ENCODE peak calls at places on chromosomes 1 and 21, in four cellular contexts. Y is mesendoderm, R is NCI-H510A treated with DMSO at 0.1 percent for 48 hours, V is ELR. Q is an unnamed sample.

GRCh38 chr21:41970099-41970391 is 16.2 kb upstream of the C2CD2 start:
- DNase-seq in V (no peak), R (no peak), Y (no peak), Q (no peak)

GRCh38 chr1:202210370-202210769 is 16.8 kb downstream of the LGR6 start:
- DNase-seq in Y (peak; percentile 50), R (peak; percentile 54), V (peak; percentile 48), Q (no peak)

GRCh38 chr1:1626207-1627141 is 5.5 kb upstream of the MMP23B start:
- DNase-seq in Y (no peak), V (no peak), R (no peak), Q (no peak)

GRCh38 chr1:49435291-49435690 is 588.5 kb downstream of the AGBL4 start:
- DNase-seq in R (peak; percentile 69), V (no peak), Y (no peak), Q (no peak)

GRCh38 chr1:228393268-228393699 is 13.4 kb downstream of the TRIM11 start:
- DNase-seq in V (peak; percentile 75), Y (peak; percentile 43), R (peak; percentile 4), Q (peak; percentile 59)

GRCh38 chr1:26828352-26829093 is 2.0 kb downstream of the ZDHHC18 start:
- DNase-seq in V (no peak), Y (no peak), R (no peak), Q (no peak)

GRCh38 chr1:47871799-47872353 is 125.3 kb downstream of the TRABD2B start:
- DNase-seq in Y (no peak), V (peak; percentile 2), R (no peak), Q (no peak)

GRCh38 chr1:12552951-12553921 is 64.8 kb downstream of the DHRS3 start:
- DNase-seq in V (no peak), Y (peak; percentile 45), R (no peak), Q (no peak)

GRCh38 chr1:69567847-69568434 is at the start of gene LRRC7:
- DNase-seq in V (peak; percentile 1), R (peak; percentile 53), Y (peak; percentile 55), Q (no peak)

GRCh38 chr1:111191496-111191895 is 8.9 kb downstream of the DENND2D start:
- DNase-seq in Y (no peak), R (no peak), V (peak; percentile 85), Q (no peak)

GRCh38 chr1:7541629-7542028 is 229.5 kb upstream of the VAMP3 start:
- DNase-seq in R (no peak), Y (no peak), V (no peak), Q (no peak)

GRCh38 chr1:165543651-165544452 is at the start of gene LRRC52:
- DNase-seq in Y (peak; percentile 83), R (peak; percentile 23), V (no peak), Q (no peak)

GRCh38 chr1:94001397-94002045 is 92.3 kb upstream of the GCLM start:
- DNase-seq in R (no peak), Y (no peak), V (no peak), Q (no peak)

GRCh38 chr1:153794671-153795324 is 19.6 kb downstream of the SLC27A3 start:
- DNase-seq in R (no peak), V (no peak), Y (no peak), Q (no peak)

GRCh38 chr1:226586116-226586515 is 37.6 kb downstream of the STUM start:
- DNase-seq in Y (no peak), R (no peak), V (no peak), Q (no peak)

GRCh38 chr1:58818075-58818474 is 34.2 kb upstream of the JUN start:
- DNase-seq in R (no peak), Y (no peak), V (peak; percentile 98), Q (no peak)

GRCh38 chr21:35697321-35697808 is 363.0 kb downstream of the SETD4 start:
- DNase-seq in R (peak; percentile 84), Y (no peak), V (no peak), Q (no peak)

GRCh38 chr1:237152506-237153335 is 110.7 kb downstream of the RYR2 start:
- DNase-seq in V (peak; percentile 11), R (no peak), Y (no peak), Q (no peak)

GRCh38 chr1:42043182-42043581 is 110.0 kb upstream of the GUCA2B start:
- DNase-seq in Y (no peak), V (no peak), R (no peak), Q (no peak)

GRCh38 chr1:208093754-208094719 is 150.1 kb downstream of the PLXNA2 start:
- DNase-seq in V (peak; percentile 67), R (peak; percentile 20), Y (peak; percentile 94), Q (no peak)

GRCh38 chr1:100607628-100608240 is 69.8 kb downstream of the GPR88 start:
- DNase-seq in V (no peak), Y (no peak), R (no peak), Q (no peak)

GRCh38 chr1:63651110-63651776 is 58.0 kb downstream of the PGM1 start:
- DNase-seq in V (peak; percentile 63), Y (no peak), R (no peak), Q (no peak)

GRCh38 chr21:46171996-46172862 is 12.0 kb downstream of the SPATC1L start:
- DNase-seq in V (no peak), Y (no peak), R (no peak), Q (no peak)

GRCh38 chr1:234208791-234209190 is 164.5 kb upstream of the COA6 start:
- DNase-seq in R (no peak), V (peak; percentile 92), Y (no peak), Q (no peak)

GRCh38 chr1:12469493-12469892 is 148.5 kb downstream of the DHRS3 start:
- DNase-seq in V (no peak), Y (no peak), R (peak; percentile 42), Q (no peak)

GRCh38 chr1:159188375-159188788 is 16.3 kb upstream of the ACKR1 start:
- DNase-seq in R (peak; percentile 55), V (peak; percentile 72), Y (peak; percentile 98), Q (no peak)

GRCh38 chr1:83077411-83077810 is 921.5 kb downstream of the TTLL7 start:
- DNase-seq in V (no peak), R (no peak), Y (no peak), Q (no peak)

GRCh38 chr1:196324345-196324744 is 283.9 kb downstream of the KCNT2 start:
- DNase-seq in V (peak; percentile 12), Y (no peak), R (peak; percentile 27), Q (no peak)

GRCh38 chr1:72186733-72187307 is 95.5 kb downstream of the NEGR1 start:
- DNase-seq in R (no peak), Y (peak; percentile 24), V (peak; percentile 58), Q (no peak)

GRCh38 chr1:25566730-25567341 is 23.4 kb downstream of the LDLRAP1 start:
- DNase-seq in V (peak; percentile 77), Y (no peak), R (peak; percentile 16), Q (no peak)

GRCh38 chr1:108830119-108831008 is 26.5 kb downstream of the AKNAD1 start:
- DNase-seq in V (peak; percentile 98), Y (no peak), R (no peak), Q (peak; percentile 31)

GRCh38 chr1:151811181-151811580 is 6.0 kb upstream of the LINGO4 start:
- DNase-seq in V (no peak), Y (peak; percentile 21), R (no peak), Q (no peak)

Q was measured in GOT3.